ENCODE peak calls at places on chromosomes 16 and 17, in four cellular contexts. P, F, L and J are unnamed samples.

GRCh38 chr17:50028207-50029120 is 27.4 kb upstream of the ITGA3 start:
- DNase-seq in P (peak), F (no peak), L (no peak), J (peak)

GRCh38 chr17:70017112-70017511 is 57.9 kb upstream of the KCNJ16 start:
- DNase-seq in P (no peak), F (no peak), L (no peak), J (no peak)

GRCh38 chr17:13393841-13394710 is 207.7 kb downstream of the HS3ST3A1 start:
- DNase-seq in P (no peak), F (no peak), L (no peak), J (peak)

GRCh38 chr17:69819316-69820087 is 255.5 kb upstream of the KCNJ16 start:
- DNase-seq in P (no peak), F (no peak), L (no peak), J (no peak)

GRCh38 chr17:39664581-39665561 is at the start of gene TCAP:
- DNase-seq in P (no peak), F (peak), L (no peak), J (no peak)

GRCh38 chr17:28133562-28133970 is 91.1 kb downstream of the NLK start:
- DNase-seq in P (no peak), F (no peak), L (no peak), J (peak)

GRCh38 chr17:40854175-40854814 is 12.7 kb downstream of the KRT12 start:
- DNase-seq in P (no peak), F (no peak), L (no peak), J (peak)

GRCh38 chr17:76271669-76272540 is 6.8 kb downstream of the UBALD2 start:
- DNase-seq in P (no peak), F (peak), L (peak), J (no peak)

GRCh38 chr16:23025692-23026305 is 123.5 kb downstream of the USP31 start:
- DNase-seq in P (no peak), F (no peak), L (no peak), J (no peak)

GRCh38 chr17:1972429-1973160 is 52.5 kb downstream of the RTN4RL1 start:
- DNase-seq in P (no peak), F (no peak), L (no peak), J (peak)

GRCh38 chr17:34606721-34607120 is 27.3 kb downstream of the TMEM132E start:
- DNase-seq in P (no peak), F (peak), L (no peak), J (no peak)

GRCh38 chr16:68246671-68247070 is 1.5 kb downstream of the PLA2G15 start:
- DNase-seq in P (no peak), F (no peak), L (no peak), J (no peak)

GRCh38 chr17:75635610-75636202 is 2.5 kb downstream of the SMIM5 start:
- DNase-seq in P (no peak), F (peak), L (no peak), J (no peak)

GRCh38 chr16:81711609-81712329 is 67.3 kb upstream of the PLCG2 start:
- DNase-seq in P (peak), F (no peak), L (no peak), J (peak)

GRCh38 chr16:88810868-88811599 is 694 bp downstream of the APRT start:
- DNase-seq in P (peak), F (peak), L (peak), J (peak)

GRCh38 chr16:52376677-52377300 is 170.2 kb downstream of the TOX3 start:
- DNase-seq in P (no peak), F (no peak), L (no peak), J (no peak)

GRCh38 chr17:3907483-3908216 is 8.6 kb downstream of the P2RX1 start:
- DNase-seq in P (no peak), F (no peak), L (no peak), J (no peak)

GRCh38 chr17:17743391-17744112 is 62.3 kb downstream of the RAI1 start:
- DNase-seq in P (no peak), F (no peak), L (no peak), J (no peak)

GRCh38 chr17:17810374-17811248 is 26.2 kb downstream of the SREBF1 start:
- DNase-seq in P (no peak), F (no peak), L (no peak), J (no peak)

GRCh38 chr16:54290203-54291106 is 3.9 kb upstream of the IRX3 start:
- DNase-seq in P (no peak), F (no peak), L (no peak), J (no peak)

GRCh38 chr16:21302454-21302853 is 24.4 kb upstream of the CRYM start:
- DNase-seq in P (no peak), F (no peak), L (no peak), J (no peak)

GRCh38 chr17:36944488-36945040 is 4.2 kb upstream of the AATF start:
- DNase-seq in P (no peak), F (no peak), L (no peak), J (no peak)

GRCh38 chr16:29757950-29758466 is 12.2 kb upstream of the C16orf54 start:
- DNase-seq in P (no peak), F (no peak), L (no peak), J (peak)

GRCh38 chr17:75734674-75735294 is 13.5 kb downstream of the ITGB4 start:
- DNase-seq in P (no peak), F (no peak), L (no peak), J (no peak)

GRCh38 chr17:81510798-81511549 is 1.6 kb downstream of the ACTG1 start:
- DNase-seq in P (no peak), F (peak), L (no peak), J (no peak)

GRCh38 chr16:56964243-56965148 is 2.7 kb downstream of the CETP start:
- DNase-seq in P (peak), F (peak), L (peak), J (peak)

GRCh38 chr16:51968756-51969155 is 578.2 kb downstream of the TOX3 start:
- DNase-seq in P (no peak), F (no peak), L (no peak), J (no peak)

GRCh38 chr16:497258-497657 is 30.3 kb upstream of the CAPN15 start:
- DNase-seq in P (no peak), F (no peak), L (no peak), J (no peak)

GRCh38 chr16:48133455-48134226 is 22.2 kb downstream of the ABCC12 start:
- DNase-seq in P (no peak), F (no peak), L (no peak), J (no peak)

GRCh38 chr17:38351412-38352222 is at the start of gene SOCS7:
- DNase-seq in P (peak), F (peak), L (peak), J (peak)

GRCh38 chr16:48892884-48893283 is 282.9 kb upstream of the N4BP1 start:
- DNase-seq in P (no peak), F (no peak), L (no peak), J (no peak)

GRCh38 chr16:89805136-89805905 is 11.1 kb downstream of the FANCA start:
- DNase-seq in P (no peak), F (no peak), L (no peak), J (no peak)

GRCh38 chr17:40471856-40472732 is 28.8 kb downstream of the IGFBP4 start:
- DNase-seq in P (no peak), F (no peak), L (no peak), J (no peak)

GRCh38 chr16:77469639-77470038 is 34.8 kb upstream of the ADAMTS18 start:
- DNase-seq in P (no peak), F (no peak), L (no peak), J (no peak)

GRCh38 chr16:85176541-85177447 is 64.5 kb upstream of the CIBAR2 start:
- DNase-seq in P (no peak), F (no peak), L (no peak), J (no peak)